ENCODE peak calls at places on chromosomes 16 and 17, in four cellular contexts. H is body of pancreas, B is brain microvascular endothelial cell, K is fibroblast of pulmonary artery. D is an unnamed sample.

GRCh38 chr17:34825102-34825501 is 136.2 kb downstream of the CCT6B start:
- DNase-seq in H (no peak), B (no peak), K (no peak), D (no peak)

GRCh38 chr16:30805056-30805369 is 18.0 kb upstream of the ZNF629 start:
- DNase-seq in H (no peak), B (no peak), K (peak; percentile 20), D (no peak)

GRCh38 chr17:32467949-32468348 is 18.8 kb upstream of the CDK5R1 start:
- DNase-seq in B (no peak), K (no peak), H (no peak), D (no peak)

GRCh38 chr17:28883967-28884702 is 13.4 kb downstream of the FLOT2 start:
- DNase-seq in H (no peak), B (no peak), K (no peak), D (no peak)

GRCh38 chr16:86899757-86900156 is 321.4 kb downstream of the FOXL1 start:
- DNase-seq in K (peak; percentile 39), B (peak; percentile 44), H (no peak), D (no peak)

GRCh38 chr17:74790206-74791066 is 14.3 kb upstream of the NAT9 start:
- DNase-seq in K (no peak), B (no peak), H (no peak), D (no peak)

GRCh38 chr16:47461598-47462266 is 601 bp downstream of the PHKB start:
- DNase-seq in B (peak; percentile 30), K (peak; percentile 59), H (peak; percentile 43), D (no peak)

GRCh38 chr16:86664518-86665318 is 86.4 kb downstream of the FOXL1 start:
- DNase-seq in H (no peak), K (peak; percentile 94), B (peak; percentile 96), D (peak; percentile 85)

GRCh38 chr17:66098040-66098439 is 93.9 kb downstream of the CEP112 start:
- DNase-seq in B (peak; percentile 25), H (no peak), K (no peak), D (no peak)

GRCh38 chr17:22484826-22485225 is 792.5 kb downstream of the KCNJ18 start:
- DNase-seq in B (no peak), H (no peak), K (no peak), D (no peak)

GRCh38 chr16:15953929-15954813 is 4.8 kb downstream of the ABCC1 start:
- DNase-seq in B (no peak), H (no peak), K (no peak), D (no peak)

GRCh38 chr16:13779676-13780075 is 140.3 kb upstream of the ERCC4 start:
- DNase-seq in B (no peak), H (no peak), K (no peak), D (no peak)

GRCh38 chr16:81466351-81466960 is 21.8 kb downstream of the CMIP start:
- DNase-seq in K (no peak), B (no peak), H (no peak), D (no peak)

GRCh38 chr16:85029981-85030381 is 2.4 kb downstream of the KIAA0513 start:
- DNase-seq in B (no peak), H (peak; percentile 31), K (no peak), D (no peak)

GRCh38 chr16:68319185-68319908 is 8.5 kb downstream of the PRMT7 start:
- DNase-seq in B (no peak), H (no peak), K (no peak), D (no peak)

GRCh38 chr17:902463-902862 is 77.1 kb downstream of the NXN start:
- DNase-seq in B (no peak), H (no peak), K (no peak), D (no peak)

GRCh38 chr17:67053438-67054000 is 9.2 kb downstream of the CACNG1 start:
- DNase-seq in B (no peak), H (no peak), K (no peak), D (no peak)

GRCh38 chr17:78318407-78318806 is 41.5 kb downstream of the SOCS3 start:
- DNase-seq in H (no peak), B (no peak), K (no peak), D (no peak)

GRCh38 chr16:4372578-4373355 is 1.1 kb downstream of the VASN start:
- DNase-seq in H (peak; percentile 74), K (peak; percentile 56), B (peak; percentile 57), D (no peak)

GRCh38 chr16:27273670-27274522 is 5.3 kb upstream of the NSMCE1 start:
- DNase-seq in B (peak; percentile 49), H (no peak), K (no peak), D (no peak)

GRCh38 chr16:56289412-56289811 is 98.1 kb downstream of the GNAO1 start:
- DNase-seq in K (no peak), H (no peak), B (no peak), D (no peak)

GRCh38 chr16:24689128-24689527 is 40.3 kb upstream of the TNRC6A start:
- DNase-seq in K (peak; percentile 73), H (peak; percentile 26), B (no peak), D (peak; percentile 34)
- TF ChIP-seq CTCF in K (peak; percentile 90), H (peak; percentile 41), B (peak; percentile 92), D (peak; percentile 92)

DNA sequence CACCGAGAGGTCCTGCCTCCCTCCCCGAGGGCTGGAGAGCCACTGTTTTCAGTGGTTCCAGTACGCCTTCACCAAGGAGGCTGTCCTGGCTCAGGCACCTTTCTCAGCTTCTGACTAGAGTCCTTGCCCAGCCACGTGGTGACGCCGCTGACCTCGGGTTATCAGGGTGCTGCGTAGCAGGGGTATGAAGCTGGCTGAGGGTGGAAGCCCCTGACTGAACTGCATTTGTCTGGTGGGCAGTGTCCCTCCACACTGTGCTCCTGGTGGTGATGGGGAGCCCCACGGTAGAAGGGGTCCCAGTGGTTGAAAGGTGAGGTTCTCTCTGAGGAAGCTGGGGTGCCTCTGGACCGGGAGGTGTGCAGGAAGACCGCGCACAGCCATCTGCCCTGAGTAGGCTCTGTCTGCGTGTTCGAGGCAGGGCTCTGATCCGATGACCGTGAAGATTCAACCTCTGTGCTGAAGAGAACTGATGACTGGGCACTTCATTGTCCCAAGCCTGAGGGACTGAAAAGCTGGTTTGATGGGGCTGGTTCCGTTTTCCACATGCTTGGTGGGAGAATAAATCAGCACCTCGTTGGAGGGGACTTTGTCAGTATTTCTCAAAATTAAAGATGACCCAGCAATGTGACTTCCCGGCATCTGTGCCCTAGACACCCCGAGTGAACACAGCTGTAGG is 2.5 kb downstream of the ACSF3 start:
- DNase-seq in B (no peak), H (no peak), K (no peak), D (no peak)
- H3K4me3 ChIP-seq in B (no peak overlapping the region), H (no peak overlapping the region), K (no peak overlapping the region), D (no peak overlapping the region)

GRCh38 chr16:6492742-6493141 is 839.9 kb upstream of the RBFOX1 start:
- DNase-seq in H (no peak), K (no peak), B (no peak), D (no peak)
- TF ChIP-seq CTCF in H (no peak), K (no peak), B (no peak), D (no peak)

GRCh38 chr17:80779961-80780380 is 211.7 kb upstream of the CHMP6 start:
- DNase-seq in H (no peak), K (peak; percentile 76), B (no peak), D (peak; percentile 71)
- H3K4me3 ChIP-seq in H (no peak overlapping the region), K (no peak overlapping the region), B (no peak overlapping the region), D (no peak overlapping the region)

GRCh38 chr17:79991924-79992656 is 43.6 kb downstream of the TBC1D16 start:
- DNase-seq in K (no peak), B (no peak), H (peak; percentile 63), D (no peak)
- TF ChIP-seq CTCF in K (no peak), B (no peak), H (no peak), D (no peak)

GRCh38 chr16:57883480-57883879 is 81.2 kb upstream of the KIFC3 start:
- DNase-seq in B (no peak), K (no peak), H (no peak), D (no peak)
- H3K4me3 ChIP-seq in B (no peak overlapping the region), K (no peak overlapping the region), H (no peak overlapping the region), D (no peak overlapping the region)

DNA sequence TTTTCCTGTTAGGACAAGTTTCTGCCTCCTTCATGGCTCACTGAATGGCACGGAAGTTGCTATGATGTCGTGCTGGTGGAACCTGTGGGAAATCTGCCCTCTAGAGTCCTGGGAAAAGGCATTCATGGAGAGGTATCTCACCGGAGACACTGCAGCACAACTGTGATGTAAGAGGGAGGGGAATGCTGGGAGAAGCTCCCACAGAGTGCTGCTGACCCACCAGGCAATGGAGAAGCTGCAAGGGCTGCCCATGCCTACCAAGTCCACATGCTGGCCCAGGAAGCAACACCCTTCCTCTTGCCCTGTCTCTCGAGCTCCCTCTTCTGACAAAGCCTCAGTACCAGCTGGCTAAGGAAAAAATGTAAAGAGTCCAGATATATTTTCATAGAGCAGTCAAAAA is 45.2 kb upstream of the SLC5A11 start:
- DNase-seq in B (peak; percentile 23), K (peak; percentile 52), H (no peak), D (no peak)
- TF ChIP-seq CTCF in B (peak; percentile 43), K (peak; percentile 39), H (peak; percentile 12), D (no peak)

DNA sequence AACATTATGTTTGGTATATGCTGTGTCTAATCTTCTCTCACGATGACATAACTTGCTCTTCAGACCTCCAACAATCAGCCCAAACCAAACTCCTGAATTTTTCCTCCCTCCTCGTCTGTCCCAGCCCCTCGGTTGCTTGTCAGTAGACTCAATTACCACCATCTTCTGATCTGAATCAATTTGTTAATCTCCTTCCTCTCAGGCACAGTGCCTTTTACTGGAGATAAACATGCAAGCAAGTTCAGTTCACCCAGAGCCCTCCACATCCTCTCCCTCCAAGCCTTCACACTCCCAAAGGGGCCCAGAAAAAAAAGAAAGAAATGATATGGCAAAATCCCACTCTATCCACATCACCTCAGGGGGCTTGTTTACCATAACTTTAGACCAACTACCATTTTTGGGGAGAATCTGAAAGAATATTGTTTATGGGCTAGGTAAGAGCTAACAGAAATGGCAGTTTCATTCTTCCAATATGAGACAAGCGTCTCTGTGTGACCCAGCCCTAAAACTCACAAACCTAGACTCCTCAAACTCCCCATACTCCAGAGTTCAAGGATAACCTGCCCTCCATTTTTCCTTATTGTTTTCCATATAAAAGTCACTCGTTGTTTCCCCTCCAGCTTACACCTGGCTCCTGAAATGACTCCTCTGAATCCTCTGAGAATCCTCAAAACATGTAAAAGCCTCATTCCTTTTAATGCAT is 1.5 kb downstream of the TEX2 start:
- DNase-seq in K (no peak), H (no peak), B (no peak), D (no peak)
- H3K4me3 ChIP-seq in K (peak overlapping the region; percentile 76), H (peak overlapping the region; percentile 84), B (peak overlapping the region; percentile 74), D (peak overlapping the region; percentile 79)

D was measured in AG09309.